ENCODE peak calls at places on chromosomes 5 and 9, in four cellular contexts. D is colonic mucosa, E is PC-9, S is neuronal stem cell. N is an unnamed sample.

GRCh38 chr5:129431406-129431805 is 28.7 kb upstream of the ADAMTS19 start:
- DNase-seq in S (no peak), E (no peak), D (no peak), N (no peak)

GRCh38 chr5:29550523-29550922 is 1643.0 kb upstream of the CDH6 start:
- DNase-seq in S (no peak), D (no peak), E (no peak), N (no peak)

GRCh38 chr5:137439645-137440044 is 59.5 kb downstream of the SPOCK1 start:
- DNase-seq in S (no peak), D (no peak), E (no peak), N (no peak)

GRCh38 chr9:79989079-79989478 is 417.3 kb downstream of the TLE4 start:
- DNase-seq in D (no peak), S (no peak), E (no peak), N (no peak)

GRCh38 chr9:6214451-6214850 is 1.2 kb upstream of the IL33 start:
- DNase-seq in D (no peak), S (no peak), E (no peak), N (no peak)

GRCh38 chr5:33118761-33119415 is 321.9 kb upstream of the TARS1 start:
- DNase-seq in D (no peak), E (no peak), S (no peak), N (peak)

GRCh38 chr9:21412109-21412508 is 3.2 kb downstream of the IFNA8 start:
- DNase-seq in S (no peak), E (no peak), D (no peak), N (no peak)

GRCh38 chr9:21605489-21605931 is 123.4 kb upstream of the IFNE start:
- DNase-seq in D (no peak), E (no peak), S (no peak), N (no peak)

GRCh38 chr5:78591972-78592700 is 56.4 kb downstream of the LHFPL2 start:
- DNase-seq in E (no peak), D (no peak), S (no peak), N (no peak)

GRCh38 chr9:437066-438015 is 222.7 kb downstream of the DOCK8 start:
- DNase-seq in S (no peak), D (no peak), E (no peak), N (no peak)

GRCh38 chr5:116370886-116371285 is 203.7 kb downstream of the SEMA6A start:
- DNase-seq in D (no peak), S (no peak), E (no peak), N (no peak)

DNA sequence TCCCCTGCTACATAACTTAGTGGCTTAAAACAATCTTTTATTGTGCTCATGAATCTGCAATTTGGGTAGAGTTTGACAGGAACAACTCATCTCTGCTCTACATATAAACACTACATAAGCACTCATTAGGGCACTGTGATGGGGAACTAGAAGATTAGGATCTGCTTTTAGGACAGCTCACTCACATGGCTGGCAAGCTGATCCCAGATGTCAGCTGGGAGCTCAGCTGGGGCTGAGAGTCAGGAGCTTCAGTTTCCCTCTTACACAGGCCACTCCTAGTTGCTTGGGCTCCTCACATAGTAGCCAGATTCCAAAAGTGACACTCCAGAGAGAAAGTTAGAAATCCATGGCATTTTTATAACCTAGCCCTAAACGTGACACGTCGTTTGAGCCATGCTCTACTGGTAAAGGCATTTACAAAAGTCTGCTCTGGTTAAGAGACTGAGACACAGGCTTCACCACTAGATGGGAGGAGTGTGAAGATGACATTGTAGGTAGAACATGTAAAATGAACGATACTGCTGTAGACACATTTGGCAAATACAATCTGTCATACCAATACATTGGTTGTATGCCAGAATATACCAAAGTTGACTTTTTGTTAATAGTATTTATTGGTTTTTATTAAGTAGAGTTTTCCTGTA is 23.6 kb downstream of the SCAI start:
- DNase-seq in S (no peak), E (no peak), D (no peak), N (no peak)
- H3K27ac ChIP-seq in S (no peak), E (no peak), D (no peak), N (no peak)

GRCh38 chr9:37749129-37749528 is 4.5 kb upstream of the TRMT10B start:
- DNase-seq in E (no peak), D (no peak), S (no peak), N (no peak)

GRCh38 chr9:37746448-37747270 is 6.9 kb upstream of the TRMT10B start:
- DNase-seq in S (no peak), E (no peak), D (no peak), N (no peak)

GRCh38 chr9:37745970-37746369 is 7.6 kb upstream of the TRMT10B start:
- DNase-seq in E (no peak), S (no peak), D (no peak), N (no peak)

GRCh38 chr9:37751186-37751585 is 2.4 kb upstream of the TRMT10B start:
- DNase-seq in S (no peak), E (no peak), D (no peak), N (no peak)

GRCh38 chr9:37747271-37747753 is 6.3 kb upstream of the TRMT10B start:
- DNase-seq in S (peak), D (peak), E (peak), N (no peak)
- H3K27ac ChIP-seq in S (no peak), D (no peak), E (no peak), N (no peak)

GRCh38 chr9:33393581-33393980 is 8.8 kb downstream of the AQP7 start:
- DNase-seq in D (no peak), S (no peak), E (no peak), N (no peak)
- H3K27ac ChIP-seq in D (no peak), S (no peak), E (no peak), N (no peak)

GRCh38 chr5:134614461-134615085 is 18.1 kb downstream of the SAR1B start:
- DNase-seq in S (no peak), E (no peak), D (peak), N (no peak)
- H3K27ac ChIP-seq in S (no peak), E (no peak), D (no peak), N (no peak)

DNA sequence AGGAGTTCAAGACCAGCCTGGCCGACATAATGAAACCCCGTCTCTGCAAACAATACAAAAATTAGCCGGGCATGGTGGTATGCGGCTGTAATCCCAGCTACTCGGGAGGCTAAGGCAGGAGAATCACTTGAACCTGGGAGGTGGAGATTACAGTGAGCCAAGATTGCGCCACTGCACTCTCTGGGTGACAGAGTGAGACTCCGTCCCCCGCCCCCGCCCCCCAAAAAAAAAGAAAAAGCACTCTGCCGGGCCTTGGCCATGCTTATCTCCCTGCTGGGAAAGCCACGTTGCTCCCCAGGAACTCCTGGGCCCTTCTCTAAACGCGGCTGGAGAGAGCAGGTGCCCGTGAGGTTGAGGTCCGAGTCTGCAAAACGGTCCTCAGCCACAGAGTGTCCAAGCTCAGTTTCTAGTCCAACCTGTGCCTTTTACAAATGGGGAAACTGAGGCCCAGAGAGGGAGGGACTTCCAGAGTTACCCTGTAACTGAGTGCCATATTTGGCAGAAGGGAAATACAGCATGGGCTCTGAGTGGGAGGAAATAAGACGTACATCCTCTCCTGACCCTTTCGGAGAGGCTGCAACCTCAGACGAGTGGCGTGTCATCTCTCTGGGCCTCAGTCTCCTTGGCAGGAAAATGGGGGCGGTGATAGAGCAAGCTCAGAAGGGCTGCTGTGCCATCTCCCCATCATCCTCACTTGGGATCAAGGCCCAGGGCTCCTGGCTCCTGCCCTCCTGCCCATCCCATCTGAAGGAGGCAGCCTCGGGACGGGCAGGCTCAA is 6.6 kb upstream of the PHYHD1 start:
- DNase-seq in S (no peak), E (no peak), D (no peak), N (no peak)
- H3K27ac ChIP-seq in S (no peak), E (no peak), D (peak), N (peak)

GRCh38 chr9:14529047-14529446 is 164.2 kb downstream of the ZDHHC21 start:
- DNase-seq in S (no peak), D (no peak), E (no peak), N (no peak)
- H3K27ac ChIP-seq in S (no peak), D (no peak), E (no peak), N (no peak)

GRCh38 chr5:43191740-43192557 is at the start of gene NIM1K:
- DNase-seq in D (peak), E (peak), S (peak), N (no peak)

GRCh38 chr5:43192558-43193170 is 639 bp downstream of the NIM1K start:
- DNase-seq in D (no peak), E (peak), S (no peak), N (no peak)

GRCh38 chr5:43190755-43191603 is 1.0 kb upstream of the NIM1K start:
- DNase-seq in E (no peak), D (no peak), S (peak), N (no peak)

GRCh38 chr5:43193952-43194321 is 1.9 kb downstream of the NIM1K start:
- DNase-seq in S (no peak), D (no peak), E (no peak), N (no peak)

DNA sequence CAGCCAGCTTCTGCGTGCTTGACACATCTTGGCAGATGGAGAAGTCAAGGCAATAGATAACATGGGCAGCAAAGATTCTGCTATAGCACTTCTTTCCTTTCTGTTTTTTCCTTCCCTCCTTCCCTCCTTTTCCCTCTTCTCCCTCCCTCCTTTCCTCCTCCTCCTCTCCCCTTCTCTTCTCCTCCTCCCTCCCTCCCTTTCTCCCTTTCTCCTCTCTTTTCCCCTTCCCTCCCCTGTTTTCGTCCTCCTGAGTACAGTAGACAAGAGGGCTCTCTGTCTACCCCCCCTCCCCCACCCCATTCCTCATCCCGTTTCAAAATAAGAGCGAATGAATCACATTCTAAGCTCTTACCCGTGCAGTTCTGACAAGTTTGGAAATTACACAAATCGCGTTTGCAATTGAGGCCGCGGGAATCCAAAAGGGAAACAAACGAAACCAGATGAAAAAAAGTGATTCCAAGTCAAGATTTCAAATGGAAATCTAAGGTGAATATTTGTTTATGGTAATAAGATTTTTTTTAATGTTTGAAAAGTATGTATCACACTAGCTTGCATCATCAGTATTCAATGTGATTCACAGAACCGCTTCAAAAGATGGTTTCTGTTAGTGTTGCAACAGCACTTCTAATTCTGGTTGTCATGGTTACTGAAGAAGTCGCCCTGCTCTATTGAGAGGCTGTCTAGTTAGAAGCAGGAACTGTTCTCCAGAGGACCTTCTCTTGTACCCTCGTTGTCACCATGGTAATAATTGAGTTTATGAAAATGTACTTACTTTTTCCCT is 1.3 kb downstream of the NIM1K start:
- DNase-seq in E (peak), D (no peak), S (peak), N (peak)
- H3K27ac ChIP-seq in E (peak), D (no peak), S (no peak), N (peak)

GRCh38 chr9:93656426-93657222 is 80.2 kb downstream of the PHF2 start:
- DNase-seq in D (no peak), E (no peak), S (no peak), N (no peak)
- H3K27ac ChIP-seq in D (no peak), E (no peak), S (no peak), N (no peak)

GRCh38 chr9:36499156-36499886 is 73.4 kb upstream of the MELK start:
- DNase-seq in D (no peak), S (peak), E (no peak), N (no peak)
- H3K27ac ChIP-seq in D (no peak), S (no peak), E (no peak), N (no peak)